ENCODE peak calls at places on chromosomes 12 and 14, in five cellular contexts. X is heart left ventricle, J is colonic mucosa, Q is right cardiac atrium, N is neuronal stem cell. B is an unnamed sample. For H3K27me3, the result is how much of the 10 kb centered on the place peaks cover.

GRCh38 chr14:90061849-90062794 is at the start of gene KCNK13:
- DNase-seq in J (peak), N (peak), Q (peak), X (no peak), B (peak)

GRCh38 chr14:100832311-100832960 is 6.5 kb downstream of the MEG3 start:
- DNase-seq in Q (no peak), J (no peak), X (no peak), N (peak), B (peak)

GRCh38 chr12:6333566-6333965 is 8.3 kb downstream of the TNFRSF1A start:
- DNase-seq in X (no peak), N (no peak), J (no peak), Q (peak), B (no peak)

GRCh38 chr12:111792155-111792876 is 25.6 kb downstream of the ALDH2 start:
- DNase-seq in N (no peak), X (peak), J (peak), Q (peak), B (no peak)

GRCh38 chr14:54823757-54824549 is 78.7 kb downstream of the GCH1 start:
- DNase-seq in N (no peak), X (no peak), J (no peak), Q (no peak), B (no peak)

GRCh38 chr14:77275041-77275854 is 4.2 kb upstream of the NGB start:
- DNase-seq in J (no peak), N (peak), Q (no peak), X (no peak), B (no peak)

GRCh38 chr12:116397148-116397547 is 119.7 kb upstream of the MED13L start:
- DNase-seq in X (no peak), N (no peak), Q (no peak), J (no peak), B (no peak)

GRCh38 chr14:24398943-24399801 is at the start of gene NYNRIN:
- DNase-seq in X (peak), N (peak), Q (peak), J (peak), B (peak)

GRCh38 chr14:100402631-100403030 is 79.5 kb downstream of the SLC25A47 start:
- DNase-seq in Q (no peak), X (no peak), J (no peak), N (no peak), B (no peak)

GRCh38 chr12:24015771-24016170 is 66.3 kb upstream of the SOX5 start:
- DNase-seq in Q (no peak), X (no peak), N (peak), J (no peak), B (peak)

GRCh38 chr14:72892103-72892878 is 1.6 kb downstream of the DPF3 start:
- DNase-seq in J (peak), Q (peak), X (no peak), N (no peak), B (no peak)

GRCh38 chr14:65461730-65462129 is 49.2 kb downstream of the FUT8 start:
- DNase-seq in N (no peak), X (no peak), Q (no peak), J (no peak), B (no peak)

GRCh38 chr12:15886372-15887042 is 4.3 kb downstream of the STRAP start:
- DNase-seq in X (no peak), J (no peak), Q (no peak), N (no peak), B (no peak)

GRCh38 chr14:28813810-28814209 is 47.2 kb downstream of the FOXG1 start:
- DNase-seq in N (no peak), J (no peak), Q (no peak), X (no peak), B (no peak)

GRCh38 chr12:24770851-24771250 is 178.1 kb downstream of the BCAT1 start:
- DNase-seq in J (no peak), Q (no peak), N (no peak), X (no peak), B (no peak)

GRCh38 chr12:71999795-72000194 is 61.1 kb downstream of the TPH2 start:
- DNase-seq in J (no peak), N (no peak), X (no peak), Q (no peak), B (no peak)

GRCh38 chr12:127963926-127964325 is 303.0 kb upstream of the TMEM132C start:
- DNase-seq in X (no peak), Q (no peak), N (no peak), J (no peak), B (no peak)

GRCh38 chr14:33026850-33027420 is 88.3 kb downstream of the NPAS3 start:
- DNase-seq in Q (peak), N (no peak), X (no peak), J (no peak), B (no peak)

GRCh38 chr12:15446798-15447197 is 124.5 kb downstream of the PTPRO start:
- DNase-seq in J (no peak), X (no peak), N (no peak), Q (no peak), B (no peak)

GRCh38 chr12:42588981-42589464 is 523 bp downstream of the PRICKLE1 start:
- DNase-seq in J (no peak), N (peak), Q (peak), X (peak), B (peak)

GRCh38 chr12:130953783-130954543 is at the start of gene ADGRD1:
- DNase-seq in Q (peak), X (peak), N (no peak), J (peak), B (no peak)

GRCh38 chr12:77062846-77063461 is 2.4 kb downstream of the E2F7 start:
- DNase-seq in Q (no peak), X (peak), N (no peak), J (no peak), B (no peak)

GRCh38 chr14:30227871-30228270 is 300.2 kb upstream of the PRKD1 start:
- DNase-seq in J (no peak), N (no peak), X (no peak), Q (no peak), B (no peak)

GRCh38 chr14:23345987-23346692 is 6.5 kb downstream of the SLC22A17 start:
- DNase-seq in J (no peak), X (no peak), N (no peak), Q (peak), B (no peak)

GRCh38 chr12:26988703-26989102 is 25.5 kb downstream of the TM7SF3 start:
- DNase-seq in X (no peak), J (no peak), N (no peak), Q (no peak), B (no peak)

GRCh38 chr12:124509676-124510300 is 57.6 kb downstream of the NCOR2 start:
- DNase-seq in N (no peak), Q (peak), J (peak), X (peak), B (no peak)

GRCh38 chr14:51738754-51739153 is 87.0 kb downstream of the FRMD6 start:
- DNase-seq in N (no peak), Q (no peak), X (no peak), J (no peak), B (no peak)

GRCh38 chr14:95515523-95516517 is 630 bp downstream of the SYNE3 start:
- DNase-seq in Q (peak), N (peak), J (peak), X (peak), B (peak)

GRCh38 chr12:75550401-75550851 is 39.0 kb upstream of the KRR1 start:
- DNase-seq in Q (peak), X (peak), J (no peak), N (no peak), B (no peak)

GRCh38 chr12:116934908-116935698 is 24.4 kb downstream of the FBXW8 start:
- DNase-seq in X (no peak), Q (no peak), J (no peak), N (no peak), B (no peak)

GRCh38 chr12:122067966-122068365 is 10.6 kb upstream of the MLXIP start:
- DNase-seq in Q (peak), J (no peak), X (no peak), N (no peak), B (no peak)

GRCh38 chr14:36647417-36647826 is 14.2 kb upstream of the PAX9 start:
- DNase-seq in J (no peak), Q (peak), X (no peak), N (no peak), B (no peak)
- H3K4me3 ChIP-seq in J (peak), Q (peak), X (no peak), N (peak), B (peak)

GRCh38 chr12:52398176-52398575 is 8.0 kb downstream of the KRT82 start:
- DNase-seq in X (no peak), N (no peak), J (no peak), Q (no peak), B (no peak)
- H3K27me3 ChIP-seq in X (under half), N (under half), J (under half), Q (under half), B (under half)

GRCh38 chr12:51959921-51960320 is 8.4 kb downstream of the ACVR1B start:
- DNase-seq in N (no peak), J (no peak), Q (no peak), X (no peak), B (no peak)

GRCh38 chr12:51960890-51961289 is 9.4 kb downstream of the ACVR1B start:
- DNase-seq in Q (no peak), J (no peak), X (no peak), N (no peak), B (no peak)

GRCh38 chr12:51960488-51960887 is 9.0 kb downstream of the ACVR1B start:
- DNase-seq in X (no peak), Q (no peak), N (no peak), J (no peak), B (no peak)

GRCh38 chr12:51958542-51958941 is 7.0 kb downstream of the ACVR1B start:
- DNase-seq in Q (no peak), X (no peak), J (no peak), N (no peak), B (no peak)

GRCh38 chr12:51959211-51959610 is 7.7 kb downstream of the ACVR1B start:
- DNase-seq in N (no peak), Q (no peak), X (no peak), J (peak), B (no peak)
- H3K4me3 ChIP-seq in N (no peak), Q (no peak), X (no peak), J (no peak), B (no peak)

DNA sequence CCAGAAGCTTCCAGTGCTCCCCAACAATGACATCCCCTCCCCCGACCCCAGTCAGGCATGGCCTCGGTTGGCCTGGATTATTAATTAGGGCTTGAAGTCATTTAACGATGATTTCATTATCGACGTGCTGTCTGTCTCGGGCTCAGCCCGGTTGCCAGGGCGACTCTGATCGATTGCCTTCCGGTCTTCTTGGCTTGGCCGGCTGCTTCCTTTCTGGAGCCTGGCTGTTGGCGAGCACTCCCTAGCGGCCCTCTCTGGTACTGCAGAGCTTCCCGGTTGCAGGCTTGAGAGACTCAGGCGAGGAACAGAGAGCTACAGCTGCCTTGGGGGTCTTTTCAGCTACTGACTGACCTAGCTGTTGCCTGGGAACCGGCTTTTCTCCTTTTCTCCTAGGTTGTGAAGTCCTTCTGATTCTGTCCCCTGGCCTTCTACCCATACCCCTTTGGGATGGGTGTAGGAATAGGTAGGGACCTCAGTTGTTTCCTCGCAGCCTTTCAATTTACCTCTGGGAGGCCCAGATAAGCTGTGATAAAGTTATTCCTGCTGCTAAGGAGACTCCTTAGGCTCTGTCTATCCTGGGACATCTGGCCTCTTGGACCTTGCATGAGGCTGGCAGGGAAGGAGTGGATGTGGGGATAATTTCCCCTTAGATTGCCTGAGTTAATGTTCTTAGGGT is 5.5 kb upstream of the CISTR start:
- DNase-seq in N (peak), X (peak), Q (peak), J (peak), B (peak)
- H3K27me3 ChIP-seq in N (under half), X (under half), Q (under half), J (under half), B (half or more)

B was measured in HAP-1.